ENCODE peak calls at places on chromosomes 5 and 9, in nine cellular contexts. C is OCI-M1; X is uterus; O is putamen; D is anterior cingulate cortex; S is MCF 10A; L is NCI-H1092 treated with DMSO at 0.1 percent for 48 hours; V is CD8-positive, alpha-beta memory T cell; K is retinal pigment epithelial cell. Z is an unnamed sample.
A peak's percentile ranks its signal among the peaks of the same experiment; 100 is the strongest.

GRCh38 chr5:96300986-96301385 is 132.1 kb downstream of the PCSK1 start:
- DNase-seq in C (peak; percentile 20), X (no peak), O (no peak), D (no peak), S (no peak), L (no peak), V (no peak), K (no peak), Z (no peak)

GRCh38 chr5:74916831-74917710 is 50.9 kb upstream of the FAM169A start:
- DNase-seq in C (no peak), X (no peak), O (no peak), D (no peak), S (peak; percentile 31), L (no peak), V (no peak), K (no peak), Z (peak; percentile 40)

GRCh38 chr9:36207546-36208012 is 16.9 kb downstream of the CLTA start:
- DNase-seq in C (peak; percentile 79), X (no peak), O (no peak), D (no peak), S (no peak), L (no peak), V (no peak), K (no peak), Z (no peak)

GRCh38 chr9:112193562-112194288 is 18.6 kb upstream of the SUSD1 start:
- DNase-seq in C (no peak), X (no peak), O (no peak), D (no peak), S (no peak), L (no peak), V (no peak), K (no peak), Z (no peak)

GRCh38 chr5:56815657-56816545 is 552 bp downstream of the MAP3K1 start:
- DNase-seq in C (peak; percentile 72), X (peak; percentile 27), O (peak; percentile 35), D (peak; percentile 70), S (peak; percentile 34), L (peak; percentile 42), V (peak; percentile 26), K (no peak), Z (peak; percentile 34)

GRCh38 chr9:116694892-116695291 is 7.8 kb downstream of the TRIM32 start:
- DNase-seq in C (no peak), X (no peak), O (no peak), D (no peak), S (no peak), L (no peak), V (no peak), K (no peak), Z (no peak)

GRCh38 chr5:113293613-113294340 is 141.0 kb downstream of the TSSK1B start:
- DNase-seq in C (no peak), X (peak; percentile 20), O (no peak), D (no peak), S (peak; percentile 42), L (peak; percentile 25), V (no peak), K (no peak), Z (no peak)

GRCh38 chr5:93305984-93306383 is 275.0 kb downstream of the NR2F1-AS1 start:
- DNase-seq in C (peak; percentile 36), X (no peak), O (no peak), D (no peak), S (no peak), L (no peak), V (no peak), K (no peak), Z (no peak)

Z was measured in stomach.